ENCODE peak calls at places on chromosomes 2 and 18, in eight cellular contexts. E is IMR-90, U is SK-N-SH, W is K562, K is HCT116, B is hepatocyte, M is GM23338, X is fibroblast of lung. Y is an unnamed sample.

GRCh38 chr2:164620873-164621760 is at the start of gene GRB14:
- DNase-seq in E (no peak), U (peak; percentile 90), W (no peak), K (peak; percentile 28), B (peak; percentile 81), M (peak; percentile 89), X (peak; percentile 19), Y (peak; percentile 92)

GRCh38 chr2:54381293-54381692 is 74.8 kb upstream of the SPTBN1 start:
- DNase-seq in E (no peak), U (no peak), W (no peak), K (no peak), B (no peak), M (no peak), X (no peak), Y (no peak)

GRCh38 chr2:104745856-104746255 is 108.1 kb upstream of the POU3F3 start:
- DNase-seq in E (no peak), U (no peak), W (no peak), K (no peak), B (no peak), M (no peak), X (no peak), Y (no peak)

GRCh38 chr2:36562245-36562644 is 35.7 kb downstream of the FEZ2 start:
- DNase-seq in E (peak; percentile 79), U (no peak), W (no peak), K (no peak), B (no peak), M (no peak), X (peak; percentile 86), Y (no peak)

GRCh38 chr18:37598966-37599896 is 33.6 kb upstream of the CELF4 start:
- DNase-seq in E (no peak), U (no peak), W (no peak), K (no peak), B (no peak), M (no peak), X (no peak), Y (no peak)

GRCh38 chr2:70985283-70985688 is 6.9 kb downstream of the ANKRD53 start:
- DNase-seq in E (no peak), U (no peak), W (no peak), K (no peak), B (no peak), M (no peak), X (no peak), Y (peak; percentile 86)

GRCh38 chr2:197097578-197098366 is 171.3 kb upstream of the PGAP1 start:
- DNase-seq in E (peak; percentile 95), U (no peak), W (no peak), K (no peak), B (peak; percentile 35), M (no peak), X (peak; percentile 100), Y (no peak)

GRCh38 chr2:3536682-3537632 is 17.6 kb upstream of the ADI1 start:
- DNase-seq in E (peak; percentile 56), U (peak; percentile 77), W (peak; percentile 75), K (peak; percentile 26), B (peak; percentile 68), M (peak; percentile 83), X (peak; percentile 62), Y (no peak)

GRCh38 chr2:95757988-95758387 is 166.2 kb downstream of the TRIM43 start:
- DNase-seq in E (no peak), U (no peak), W (no peak), K (no peak), B (no peak), M (no peak), X (no peak), Y (peak; percentile 25)

GRCh38 chr2:88038263-88039105 is 17.1 kb downstream of the KRCC1 start:
- DNase-seq in E (peak; percentile 97), U (no peak), W (no peak), K (no peak), B (peak; percentile 33), M (no peak), X (peak; percentile 95), Y (peak; percentile 76)

GRCh38 chr18:49399003-49399402 is 61.4 kb downstream of the DYM start:
- DNase-seq in E (peak; percentile 13), U (peak; percentile 4), W (no peak), K (no peak), B (no peak), M (no peak), X (peak; percentile 4), Y (no peak)

GRCh38 chr2:172148246-172148645 is 45.5 kb upstream of the DLX2 start:
- DNase-seq in E (no peak), U (no peak), W (no peak), K (no peak), B (no peak), M (no peak), X (peak; percentile 37), Y (peak; percentile 79)

GRCh38 chr18:56739731-56740130 is 88.6 kb downstream of the WDR7 start:
- DNase-seq in E (no peak), U (no peak), W (no peak), K (no peak), B (no peak), M (no peak), X (no peak), Y (no peak)

GRCh38 chr2:218963597-218963996 is 4.1 kb downstream of the CDK5R2 start:
- DNase-seq in E (no peak), U (no peak), W (no peak), K (no peak), B (no peak), M (no peak), X (peak; percentile 36), Y (no peak)

GRCh38 chr18:24656571-24656971 is 196.1 kb downstream of the HRH4 start:
- DNase-seq in E (peak; percentile 94), U (no peak), W (no peak), K (no peak), B (no peak), M (no peak), X (peak; percentile 62), Y (peak; percentile 11)

GRCh38 chr2:101160454-101160853 is 9.3 kb upstream of the TBC1D8 start:
- DNase-seq in E (peak; percentile 29), U (no peak), W (no peak), K (no peak), B (no peak), M (no peak), X (peak; percentile 58), Y (no peak)

GRCh38 chr2:80050246-80050645 is 254.3 kb downstream of the LRRTM1 start:
- DNase-seq in E (peak; percentile 15), U (peak; percentile 75), W (no peak), K (no peak), B (no peak), M (no peak), X (no peak), Y (no peak)

GRCh38 chr2:201654611-201655384 is 11.5 kb upstream of the TMEM237 start:
- DNase-seq in E (peak; percentile 91), U (no peak), W (no peak), K (no peak), B (no peak), M (no peak), X (peak; percentile 89), Y (peak; percentile 75)

GRCh38 chr2:85131116-85131515 is 2.1 kb upstream of the TCF7L1 start:
- DNase-seq in E (peak; percentile 40), U (peak; percentile 47), W (no peak), K (no peak), B (peak; percentile 54), M (peak; percentile 74), X (peak; percentile 35), Y (peak; percentile 64)

GRCh38 chr18:59562751-59563150 is 134.5 kb downstream of the CCBE1 start:
- DNase-seq in E (no peak), U (no peak), W (no peak), K (no peak), B (no peak), M (no peak), X (no peak), Y (no peak)

DNA sequence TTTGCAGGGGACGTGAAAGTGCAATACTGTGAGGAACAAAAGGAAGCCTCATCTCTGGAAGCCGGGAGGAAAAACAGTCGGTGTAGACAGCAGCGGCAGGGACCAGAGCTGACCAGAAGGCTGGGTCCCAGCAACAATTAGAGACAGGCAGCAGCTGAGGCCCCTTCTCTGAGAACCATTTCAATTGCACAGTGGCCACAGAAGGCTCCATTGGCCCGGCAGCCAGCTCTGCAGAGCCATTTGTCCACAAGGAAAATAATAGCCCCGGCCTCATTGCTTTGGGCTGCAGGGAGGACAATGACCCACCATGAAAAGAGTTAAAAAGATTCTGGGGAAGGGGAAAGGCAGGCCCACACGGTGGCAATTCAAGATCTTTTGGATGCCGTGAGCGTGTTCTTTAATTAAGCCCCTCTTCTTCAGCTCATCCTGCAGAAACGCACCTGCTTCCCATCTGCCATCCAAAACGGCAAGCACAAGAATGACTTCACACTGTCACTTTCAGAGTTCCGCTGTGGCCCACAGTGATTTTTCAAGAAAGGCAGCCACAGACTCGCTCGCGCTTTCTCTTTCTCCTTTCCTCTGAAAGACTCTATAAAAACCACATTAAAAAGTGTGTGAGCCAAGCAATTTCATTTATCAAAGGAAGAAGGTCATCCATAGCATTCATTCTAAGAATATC is 293.5 kb downstream of the SOX11 start:
- DNase-seq in E (no peak), U (no peak), W (no peak), K (no peak), B (no peak), M (no peak), X (no peak), Y (no peak)
- H3K27ac ChIP-seq in E (no peak overlapping the region), U (no peak overlapping the region), W (no peak overlapping the region), K (no peak overlapping the region), B (no peak overlapping the region), M (no peak overlapping the region), X (no peak overlapping the region), Y (no peak overlapping the region)

GRCh38 chr18:13558132-13558531 is 168.2 kb downstream of the FAM210A start:
- DNase-seq in E (peak; percentile 11), U (peak; percentile 83), W (peak; percentile 50), K (peak; percentile 31), B (peak; percentile 55), M (peak; percentile 73), X (peak; percentile 29), Y (peak; percentile 77)
- H3K4me1 ChIP-seq in E (no peaks in the 10 kb centered on the region), U (peaks cover 6% of the 10 kb centered on the region), W (no peaks in the 10 kb centered on the region), K (no peaks in the 10 kb centered on the region), B (peaks cover 18% of the 10 kb centered on the region), M (no peaks in the 10 kb centered on the region), X (no peaks in the 10 kb centered on the region), Y (no peaks in the 10 kb centered on the region)

GRCh38 chr2:11465485-11466306 is at the start of gene E2F6:
- DNase-seq in E (peak; percentile 90), U (peak; percentile 98), W (peak; percentile 94), K (peak; percentile 88), B (peak; percentile 95), M (peak; percentile 92), X (peak; percentile 93), Y (peak; percentile 98)

GRCh38 chr2:11467749-11468148 is 1.8 kb upstream of the E2F6 start:
- DNase-seq in E (no peak), U (no peak), W (no peak), K (no peak), B (no peak), M (no peak), X (no peak), Y (no peak)

GRCh38 chr2:11465110-11465484 is 864 bp downstream of the E2F6 start:
- DNase-seq in E (no peak), U (peak; percentile 33), W (no peak), K (no peak), B (no peak), M (no peak), X (no peak), Y (no peak)

GRCh38 chr2:11466307-11467125 is 555 bp upstream of the E2F6 start:
- DNase-seq in E (no peak), U (no peak), W (no peak), K (no peak), B (no peak), M (no peak), X (no peak), Y (no peak)

GRCh38 chr2:11467126-11467649 is 1.2 kb upstream of the E2F6 start:
- DNase-seq in E (no peak), U (no peak), W (no peak), K (no peak), B (no peak), M (no peak), X (no peak), Y (no peak)
- H2AFZ ChIP-seq in E (no peak overlapping the region), U (peak overlapping the region; percentile 93), W (peak overlapping the region; percentile 98), K (no peak overlapping the region), B (no peak overlapping the region), M (no peak overlapping the region), X (no peak overlapping the region), Y (no peak overlapping the region)

GRCh38 chr18:51988277-51988676 is 351.7 kb upstream of the DCC start:
- DNase-seq in E (no peak), U (no peak), W (no peak), K (no peak), B (no peak), M (no peak), X (no peak), Y (peak; percentile 11)
- H3K27ac ChIP-seq in E (no peak overlapping the region), U (no peak overlapping the region), W (no peak overlapping the region), K (no peak overlapping the region), B (no peak overlapping the region), M (no peak overlapping the region), X (no peak overlapping the region), Y (no peak overlapping the region)

Y was measured in osteoblast.